ENCODE peak calls at places on chromosomes 13 and 19, in seven cellular contexts. X, B, J, K, A, V and L are unnamed samples.

GRCh38 chr13:37158481-37158880 is 53.0 kb upstream of the CSNK1A1L start:
- DNase-seq in X (no peak), B (no peak), J (no peak), K (no peak), A (no peak), V (no peak), L (no peak)

GRCh38 chr13:74768521-74769090 is 634.4 kb upstream of the KLF12 start:
- DNase-seq in X (no peak), B (no peak), J (no peak), K (no peak), A (peak), V (no peak), L (no peak)

GRCh38 chr19:8578642-8579265 is 1.5 kb upstream of the MYO1F start:
- DNase-seq in X (peak), B (peak), J (peak), K (peak), A (peak), V (peak), L (peak)

GRCh38 chr13:106752584-106753202 is 184.8 kb upstream of the ARGLU1 start:
- DNase-seq in X (no peak), B (no peak), J (peak), K (no peak), A (no peak), V (no peak), L (no peak)

GRCh38 chr13:110471833-110472162 is 89.7 kb downstream of the RAB20 start:
- DNase-seq in X (no peak), B (no peak), J (no peak), K (no peak), A (peak), V (no peak), L (no peak)

GRCh38 chr19:34432797-34433196 is 4.6 kb downstream of the UBA2 start:
- DNase-seq in X (no peak), B (no peak), J (no peak), K (no peak), A (peak), V (no peak), L (no peak)

GRCh38 chr19:5434351-5434917 is 20.8 kb upstream of the ZNRF4 start:
- DNase-seq in X (no peak), B (no peak), J (no peak), K (no peak), A (no peak), V (no peak), L (no peak)

GRCh38 chr19:6402834-6403608 is 10.1 kb upstream of the GTF2F1 start:
- DNase-seq in X (no peak), B (no peak), J (no peak), K (no peak), A (peak), V (no peak), L (no peak)

GRCh38 chr19:14383556-14383897 is 2.3 kb downstream of the ADGRE5 start:
- DNase-seq in X (no peak), B (no peak), J (no peak), K (no peak), A (peak), V (no peak), L (no peak)

GRCh38 chr19:1269478-1270167 is 491 bp downstream of the CIRBP start:
- DNase-seq in X (peak), B (peak), J (no peak), K (peak), A (peak), V (peak), L (peak)

GRCh38 chr13:52978989-52979388 is 49.6 kb upstream of the OLFM4 start:
- DNase-seq in X (no peak), B (no peak), J (no peak), K (no peak), A (no peak), V (no peak), L (no peak)

GRCh38 chr13:59679239-59679638 is 484.5 kb downstream of the DIAPH3 start:
- DNase-seq in X (no peak), B (no peak), J (no peak), K (no peak), A (no peak), V (no peak), L (no peak)

GRCh38 chr19:4624301-4624700 is 15.0 kb upstream of the TNFAIP8L1 start:
- DNase-seq in X (no peak), B (no peak), J (no peak), K (peak), A (no peak), V (no peak), L (no peak)

GRCh38 chr13:112326821-112327370 is 49.3 kb upstream of the SPACA7 start:
- DNase-seq in X (no peak), B (no peak), J (no peak), K (no peak), A (no peak), V (no peak), L (no peak)

GRCh38 chr19:12113121-12113520 is 27.0 kb downstream of the ZNF20 start:
- DNase-seq in X (no peak), B (no peak), J (no peak), K (no peak), A (no peak), V (no peak), L (no peak)

GRCh38 chr13:37058801-37059135 is 720 bp downstream of the SUPT20H start:
- DNase-seq in X (no peak), B (peak), J (no peak), K (peak), A (no peak), V (no peak), L (no peak)

GRCh38 chr19:17255150-17255621 is 9.4 kb downstream of the USHBP1 start:
- DNase-seq in X (peak), B (no peak), J (no peak), K (peak), A (no peak), V (no peak), L (no peak)

GRCh38 chr19:15154002-15154612 is 46.7 kb downstream of the NOTCH3 start:
- DNase-seq in X (peak), B (no peak), J (no peak), K (peak), A (peak), V (peak), L (no peak)